ENCODE peak calls at places on chromosomes 3 and 15, in seven cellular contexts. T is BJ, F is epithelial cell of esophagus, U is left ventricle myocardium inferior, S is ovary, M is HCT116, P is Peyer's patch. Y is an unnamed sample.

GRCh38 chr15:35874260-35874905 is 328.4 kb upstream of the DPH6 start:
- DNase-seq in T (peak; percentile 13), F (peak; percentile 97), U (no peak), S (no peak), M (peak; percentile 6), P (no peak), Y (peak; percentile 97)

GRCh38 chr3:122760457-122761271 is 33.0 kb downstream of the HSPBAP1 start:
- DNase-seq in T (no peak), F (no peak), U (no peak), S (no peak), M (peak; percentile 8), P (no peak), Y (no peak)

GRCh38 chr3:168952551-168952950 is 711.0 kb downstream of the MECOM start:
- DNase-seq in T (peak; percentile 9), F (peak; percentile 37), U (no peak), S (no peak), M (peak; percentile 7), P (no peak), Y (peak; percentile 51)

GRCh38 chr15:92074646-92075045 is 221.1 kb downstream of the SLCO3A1 start:
- DNase-seq in T (no peak), F (peak; percentile 87), U (peak; percentile 56), S (no peak), M (no peak), P (peak; percentile 17), Y (peak; percentile 89)

GRCh38 chr3:57007513-57008415 is 52.7 kb upstream of the SPATA12 start:
- DNase-seq in T (no peak), F (peak; percentile 83), U (peak; percentile 59), S (peak; percentile 75), M (peak; percentile 54), P (peak; percentile 32), Y (peak; percentile 94)

GRCh38 chr3:119206611-119207511 is 33.5 kb downstream of the UPK1B start:
- DNase-seq in T (no peak), F (peak; percentile 90), U (no peak), S (no peak), M (no peak), P (no peak), Y (no peak)

GRCh38 chr3:45546636-45547201 is 47.8 kb upstream of the LIMD1 start:
- DNase-seq in T (no peak), F (no peak), U (no peak), S (no peak), M (peak; percentile 13), P (no peak), Y (no peak)

GRCh38 chr3:69161587-69162196 is 39.3 kb upstream of the LMOD3 start:
- DNase-seq in T (no peak), F (peak; percentile 59), U (no peak), S (peak; percentile 35), M (peak; percentile 41), P (no peak), Y (peak; percentile 63)

GRCh38 chr3:46663611-46664135 is 29.8 kb downstream of the ALS2CL start:
- DNase-seq in T (no peak), F (peak; percentile 48), U (no peak), S (peak; percentile 22), M (no peak), P (no peak), Y (peak; percentile 20)

GRCh38 chr3:58725326-58725853 is 58.8 kb upstream of the FAM3D start:
- DNase-seq in T (no peak), F (no peak), U (no peak), S (no peak), M (no peak), P (no peak), Y (no peak)

GRCh38 chr3:113745273-113746068 is 578 bp downstream of the NAA50 start:
- DNase-seq in T (peak; percentile 62), F (peak; percentile 97), U (peak; percentile 36), S (peak; percentile 67), M (peak; percentile 80), P (peak; percentile 78), Y (peak; percentile 96)

GRCh38 chr3:131020122-131020693 is 6.4 kb downstream of the ASTE1 start:
- DNase-seq in T (no peak), F (no peak), U (no peak), S (no peak), M (no peak), P (no peak), Y (no peak)

GRCh38 chr3:179464296-179465092 is 13.2 kb upstream of the GNB4 start:
- DNase-seq in T (no peak), F (peak; percentile 77), U (no peak), S (no peak), M (no peak), P (no peak), Y (no peak)

GRCh38 chr3:49899815-49900214 is 3.9 kb downstream of the MST1R start:
- DNase-seq in T (no peak), F (peak; percentile 25), U (no peak), S (no peak), M (no peak), P (no peak), Y (peak; percentile 17)
- TF ChIP-seq CTCF in T (peak; percentile 1), F (no peak), U (peak; percentile 44), S (no peak), M (no peak), P (no peak), Y (peak; percentile 27)

DNA sequence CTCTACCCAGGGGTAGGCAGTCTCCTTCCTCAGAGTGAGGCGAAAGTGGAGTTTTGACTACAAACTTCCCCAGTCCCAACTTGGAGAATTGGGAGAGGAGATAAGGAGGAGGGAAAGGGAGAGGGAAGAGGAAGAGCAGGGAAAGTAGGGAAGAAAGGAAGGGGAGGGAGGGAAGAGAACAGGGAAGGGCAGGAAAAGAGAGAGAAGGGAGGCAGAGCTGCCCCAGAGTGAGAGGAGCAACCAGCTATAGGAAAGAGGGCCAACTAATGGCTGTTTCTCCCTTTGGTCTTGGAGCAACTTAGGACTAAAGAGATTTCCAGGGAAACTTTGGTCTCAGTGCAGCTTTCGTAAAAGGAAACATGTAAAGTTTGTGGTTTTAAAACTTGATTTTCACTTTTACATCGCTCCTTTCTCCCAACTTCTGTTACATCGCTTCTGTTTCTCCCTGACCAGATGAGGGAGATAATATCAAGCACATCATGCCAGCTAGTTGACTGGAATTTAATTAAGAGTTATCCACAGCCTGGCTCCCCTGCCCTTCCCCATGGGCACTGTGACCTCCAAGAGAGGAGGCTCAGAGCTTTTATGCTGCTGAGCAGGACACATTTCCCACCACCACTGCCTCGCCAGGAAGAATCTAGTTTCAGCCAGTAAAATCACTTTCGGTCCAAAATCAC is 1.4 kb downstream of the CA12 start:
- DNase-seq in T (no peak), F (no peak), U (no peak), S (no peak), M (no peak), P (no peak), Y (no peak)
- H3K4me3 ChIP-seq in T (no peak overlapping the region), F (peak overlapping the region; percentile 55), U (no peak overlapping the region), S (no peak overlapping the region), M (no peak overlapping the region), P (peak overlapping the region; percentile 56), Y (peak overlapping the region; percentile 82)

DNA sequence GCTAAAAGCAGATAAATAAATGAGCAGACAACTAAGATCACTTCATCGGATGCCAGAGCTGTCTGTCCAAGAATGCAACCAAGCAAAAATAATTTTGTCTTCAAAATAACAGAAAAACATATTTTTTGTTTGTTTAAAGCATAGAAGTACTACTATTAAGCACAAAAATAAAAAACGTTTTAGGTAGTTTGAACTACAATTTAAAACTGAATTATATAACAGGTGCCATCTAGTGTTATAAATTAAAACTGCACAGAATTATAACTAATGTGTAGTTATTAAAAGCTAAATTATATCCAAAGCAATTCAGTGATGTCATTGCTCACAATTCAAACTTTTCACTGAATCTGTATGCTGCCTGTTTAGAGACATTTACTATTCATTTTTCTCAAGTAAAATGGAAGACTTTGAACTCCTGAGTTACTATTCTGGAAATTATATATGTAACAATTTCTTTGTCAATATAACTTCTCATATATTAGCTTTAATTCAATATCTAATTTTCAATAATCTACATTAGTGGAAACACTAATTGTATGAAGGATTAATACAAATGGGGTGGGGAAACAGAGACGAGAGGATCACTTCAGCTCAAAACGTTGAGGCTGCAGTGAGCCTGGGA is 29.5 kb downstream of the LINS1 start:
- DNase-seq in T (no peak), F (peak; percentile 45), U (no peak), S (no peak), M (no peak), P (no peak), Y (peak; percentile 35)
- TF ChIP-seq CTCF in T (no peak), F (peak; percentile 10), U (peak; percentile 71), S (peak; percentile 25), M (peak; percentile 28), P (peak; percentile 53), Y (peak; percentile 28)

GRCh38 chr3:112642912-112643506 is 2.1 kb upstream of the CCDC80 start:
- DNase-seq in T (no peak), F (peak; percentile 90), U (peak; percentile 80), S (peak; percentile 85), M (peak; percentile 77), P (peak; percentile 83), Y (peak; percentile 93)

GRCh38 chr3:112646623-112647022 is 5.7 kb upstream of the CCDC80 start:
- DNase-seq in T (no peak), F (peak; percentile 34), U (no peak), S (no peak), M (no peak), P (no peak), Y (no peak)

GRCh38 chr3:112640864-112641751 is at the start of gene CCDC80:
- DNase-seq in T (peak; percentile 78), F (peak; percentile 88), U (no peak), S (no peak), M (peak; percentile 59), P (no peak), Y (peak; percentile 97)

GRCh38 chr3:112644453-112644852 is 3.5 kb upstream of the CCDC80 start:
- DNase-seq in T (no peak), F (no peak), U (no peak), S (no peak), M (no peak), P (no peak), Y (no peak)

DNA sequence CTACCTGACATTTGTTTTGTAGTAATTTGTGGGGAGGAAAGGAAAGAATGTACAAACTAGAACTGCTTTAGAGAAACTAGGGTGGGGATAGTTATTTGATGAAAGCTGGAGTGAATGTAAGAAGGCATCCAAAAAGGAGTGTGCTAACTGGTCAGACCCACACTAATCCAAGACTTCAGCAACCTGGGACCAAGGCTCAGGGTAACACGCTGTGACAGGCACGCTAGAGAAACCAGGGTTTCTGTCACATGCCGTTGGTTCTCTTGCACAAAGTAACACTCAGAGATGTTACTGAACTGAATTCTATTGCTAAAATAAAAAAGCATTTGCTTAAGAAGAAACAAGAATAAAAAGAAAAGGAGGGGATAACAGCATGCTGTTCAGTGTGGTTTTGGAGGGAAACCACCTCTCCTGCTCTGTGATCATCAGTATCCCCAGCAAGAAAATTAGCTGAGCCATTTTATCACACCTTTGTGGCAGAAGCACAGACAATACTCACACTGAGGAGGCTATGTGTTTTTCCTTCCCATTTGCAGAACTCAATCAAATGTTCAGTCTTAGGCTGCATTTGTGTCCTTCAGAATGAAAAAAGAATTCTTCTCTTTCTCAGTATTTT is 2.8 kb upstream of the CCDC80 start:
- DNase-seq in T (no peak), F (no peak), U (no peak), S (no peak), M (no peak), P (no peak), Y (no peak)
- H3K4me3 ChIP-seq in T (no peak overlapping the region), F (no peak overlapping the region), U (no peak overlapping the region), S (no peak overlapping the region), M (no peak overlapping the region), P (no peak overlapping the region), Y (no peak overlapping the region)

DNA sequence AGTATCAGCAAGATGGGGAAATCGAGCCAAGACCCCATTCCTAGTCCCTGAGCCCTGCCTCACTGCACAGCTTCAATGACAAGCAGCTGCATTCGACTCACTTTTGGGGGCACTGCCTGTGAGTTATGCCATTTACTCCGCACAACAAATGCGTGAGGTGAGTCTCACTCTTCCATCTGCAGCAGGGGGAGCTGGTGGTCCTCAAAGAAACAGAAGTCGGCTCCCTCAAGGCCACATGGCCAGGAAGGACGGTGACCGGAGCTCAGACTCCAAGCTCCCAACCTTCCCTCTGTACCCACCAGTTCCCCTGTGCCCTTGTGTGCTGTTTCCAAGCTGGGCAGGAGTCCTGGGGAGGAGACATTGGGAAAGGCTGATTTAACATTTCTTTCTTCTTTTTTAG is 127.7 kb upstream of the IQSEC1 start:
- DNase-seq in T (no peak), F (no peak), U (no peak), S (no peak), M (no peak), P (no peak), Y (no peak)
- TF ChIP-seq CTCF in T (no peak), F (no peak), U (peak; percentile 14), S (no peak), M (no peak), P (no peak), Y (no peak)

Y was measured in fibroblast of mammary gland.